ENCODE peak calls at places on chromosome 4, in ten cellular contexts. One of them, this sample, is unnamed.

GRCh38 chr4:179165862-179166261 is 1723.6 kb upstream of the AGA start:
- DNase-seq in neuronal stem cell: no peak
- DNase-seq in fibroblast of the conjunctiva: no peak
- DNase-seq in activated naive CD8-positive, alpha-beta T cell treated with anti-CD3 and anti-CD28 coated beads, Interleukin-2, amount 50 U/mL, for 24 hours: no peak
- DNase-seq in EL: no peak
- DNase-seq in dorsolateral prefrontal cortex: no peak
- DNase-seq in CD4-positive, alpha-beta T cell: no peak
- DNase-seq in stimulated activated CD8-positive, alpha-beta memory T cell treated with anti-CD3 and anti-CD28 coated beads, Interleukin-15, amount 100 ng/mL, for 48 hours: no peak
- DNase-seq in C1 segment of cervical spinal cord: no peak
- DNase-seq in sciatic nerve: no peak
- DNase-seq in this sample: no peak

GRCh38 chr4:28007693-28008092 is 1147.1 kb downstream of the STIM2 start:
- DNase-seq in dorsolateral prefrontal cortex: no peak
- DNase-seq in neuronal stem cell: no peak
- DNase-seq in sciatic nerve: no peak
- DNase-seq in CD4-positive, alpha-beta T cell: no peak
- DNase-seq in fibroblast of the conjunctiva: no peak
- DNase-seq in activated naive CD8-positive, alpha-beta T cell treated with anti-CD3 and anti-CD28 coated beads, Interleukin-2, amount 50 U/mL, for 24 hours: no peak
- DNase-seq in stimulated activated CD8-positive, alpha-beta memory T cell treated with anti-CD3 and anti-CD28 coated beads, Interleukin-15, amount 100 ng/mL, for 48 hours: no peak
- DNase-seq in C1 segment of cervical spinal cord: no peak
- DNase-seq in EL: no peak
- DNase-seq in this sample: no peak

GRCh38 chr4:112231779-112232713 is at the start of gene AP1AR:
- DNase-seq in stimulated activated CD8-positive, alpha-beta memory T cell treated with anti-CD3 and anti-CD28 coated beads, Interleukin-15, amount 100 ng/mL, for 48 hours: peak
- DNase-seq in activated naive CD8-positive, alpha-beta T cell treated with anti-CD3 and anti-CD28 coated beads, Interleukin-2, amount 50 U/mL, for 24 hours: peak
- DNase-seq in EL: peak
- DNase-seq in dorsolateral prefrontal cortex: peak
- DNase-seq in neuronal stem cell: peak
- DNase-seq in CD4-positive, alpha-beta T cell: peak
- DNase-seq in fibroblast of the conjunctiva: peak
- DNase-seq in C1 segment of cervical spinal cord: no peak
- DNase-seq in sciatic nerve: peak
- DNase-seq in this sample: peak

GRCh38 chr4:112448211-112448745 is 67.7 kb downstream of the NEUROG2 start:
- DNase-seq in neuronal stem cell: no peak
- DNase-seq in activated naive CD8-positive, alpha-beta T cell treated with anti-CD3 and anti-CD28 coated beads, Interleukin-2, amount 50 U/mL, for 24 hours: no peak
- DNase-seq in dorsolateral prefrontal cortex: no peak
- DNase-seq in stimulated activated CD8-positive, alpha-beta memory T cell treated with anti-CD3 and anti-CD28 coated beads, Interleukin-15, amount 100 ng/mL, for 48 hours: no peak
- DNase-seq in C1 segment of cervical spinal cord: no peak
- DNase-seq in EL: peak
- DNase-seq in sciatic nerve: no peak
- DNase-seq in CD4-positive, alpha-beta T cell: no peak
- DNase-seq in fibroblast of the conjunctiva: peak
- DNase-seq in this sample: no peak

GRCh38 chr4:8817081-8817812 is 54.4 kb downstream of the HMX1 start:
- DNase-seq in stimulated activated CD8-positive, alpha-beta memory T cell treated with anti-CD3 and anti-CD28 coated beads, Interleukin-15, amount 100 ng/mL, for 48 hours: no peak
- DNase-seq in fibroblast of the conjunctiva: no peak
- DNase-seq in sciatic nerve: no peak
- DNase-seq in activated naive CD8-positive, alpha-beta T cell treated with anti-CD3 and anti-CD28 coated beads, Interleukin-2, amount 50 U/mL, for 24 hours: no peak
- DNase-seq in CD4-positive, alpha-beta T cell: no peak
- DNase-seq in EL: no peak
- DNase-seq in neuronal stem cell: no peak
- DNase-seq in C1 segment of cervical spinal cord: no peak
- DNase-seq in dorsolateral prefrontal cortex: peak
- DNase-seq in this sample: peak

GRCh38 chr4:94577136-94577535 is 125.4 kb downstream of the PDLIM5 start:
- DNase-seq in dorsolateral prefrontal cortex: peak
- DNase-seq in fibroblast of the conjunctiva: peak
- DNase-seq in EL: peak
- DNase-seq in activated naive CD8-positive, alpha-beta T cell treated with anti-CD3 and anti-CD28 coated beads, Interleukin-2, amount 50 U/mL, for 24 hours: no peak
- DNase-seq in neuronal stem cell: peak
- DNase-seq in stimulated activated CD8-positive, alpha-beta memory T cell treated with anti-CD3 and anti-CD28 coated beads, Interleukin-15, amount 100 ng/mL, for 48 hours: no peak
- DNase-seq in sciatic nerve: no peak
- DNase-seq in C1 segment of cervical spinal cord: no peak
- DNase-seq in CD4-positive, alpha-beta T cell: no peak
- DNase-seq in this sample: no peak

GRCh38 chr4:39976945-39977488 is 694 bp downstream of the PDS5A start:
- DNase-seq in fibroblast of the conjunctiva: no peak
- DNase-seq in neuronal stem cell: peak
- DNase-seq in EL: no peak
- DNase-seq in activated naive CD8-positive, alpha-beta T cell treated with anti-CD3 and anti-CD28 coated beads, Interleukin-2, amount 50 U/mL, for 24 hours: peak
- DNase-seq in CD4-positive, alpha-beta T cell: peak
- DNase-seq in sciatic nerve: peak
- DNase-seq in dorsolateral prefrontal cortex: peak
- DNase-seq in stimulated activated CD8-positive, alpha-beta memory T cell treated with anti-CD3 and anti-CD28 coated beads, Interleukin-15, amount 100 ng/mL, for 48 hours: peak
- DNase-seq in C1 segment of cervical spinal cord: no peak
- DNase-seq in this sample: peak

GRCh38 chr4:145840162-145840768 is 98.4 kb downstream of the ZNF827 start:
- DNase-seq in C1 segment of cervical spinal cord: no peak
- DNase-seq in EL: peak
- DNase-seq in stimulated activated CD8-positive, alpha-beta memory T cell treated with anti-CD3 and anti-CD28 coated beads, Interleukin-15, amount 100 ng/mL, for 48 hours: no peak
- DNase-seq in dorsolateral prefrontal cortex: no peak
- DNase-seq in neuronal stem cell: no peak
- DNase-seq in fibroblast of the conjunctiva: peak
- DNase-seq in CD4-positive, alpha-beta T cell: no peak
- DNase-seq in sciatic nerve: no peak
- DNase-seq in activated naive CD8-positive, alpha-beta T cell treated with anti-CD3 and anti-CD28 coated beads, Interleukin-2, amount 50 U/mL, for 24 hours: no peak
- DNase-seq in this sample: no peak

GRCh38 chr4:82403725-82404124 is 26.5 kb downstream of the HNRNPDL start:
- DNase-seq in C1 segment of cervical spinal cord: no peak
- DNase-seq in sciatic nerve: no peak
- DNase-seq in stimulated activated CD8-positive, alpha-beta memory T cell treated with anti-CD3 and anti-CD28 coated beads, Interleukin-15, amount 100 ng/mL, for 48 hours: no peak
- DNase-seq in fibroblast of the conjunctiva: no peak
- DNase-seq in CD4-positive, alpha-beta T cell: no peak
- DNase-seq in neuronal stem cell: no peak
- DNase-seq in dorsolateral prefrontal cortex: no peak
- DNase-seq in EL: no peak
- DNase-seq in activated naive CD8-positive, alpha-beta T cell treated with anti-CD3 and anti-CD28 coated beads, Interleukin-2, amount 50 U/mL, for 24 hours: no peak
- DNase-seq in this sample: no peak